ENCODE peak calls at places on chromosomes 16 and 17, in ten cellular contexts. P, K, T, J, Z, X, G, I, U and W are unnamed samples.
A peak's percentile ranks its signal among the peaks of the same experiment; 100 is the strongest.

GRCh38 chr17:19744922-19745757 is 3.0 kb downstream of the ALDH3A1 start:
- DNase-seq in T (peak; percentile 23), U (peak; percentile 96), I (peak; percentile 93), X (peak; percentile 79), J (peak; percentile 100), K (peak; percentile 95), P (peak; percentile 97), G (peak; percentile 61), Z (peak; percentile 55), W (peak; percentile 47)

GRCh38 chr17:5264930-5265329 is 17.2 kb upstream of the RABEP1 start:
- DNase-seq in P (no peak), T (no peak), Z (no peak), U (no peak), I (no peak), J (no peak), X (no peak), G (no peak), K (no peak), W (no peak)

GRCh38 chr16:61797296-61797695 is 238.9 kb downstream of the CDH8 start:
- DNase-seq in K (no peak), I (no peak), Z (no peak), P (no peak), T (peak; percentile 47), J (no peak), G (no peak), X (no peak), U (no peak), W (no peak)

GRCh38 chr16:55555436-55555835 is 11.0 kb upstream of the CAPNS2 start:
- DNase-seq in P (no peak), U (no peak), T (peak; percentile 32), G (no peak), J (no peak), K (no peak), Z (peak; percentile 35), X (no peak), I (no peak), W (no peak)

GRCh38 chr17:142876-143784 is 5.8 kb downstream of the SCGB1C2 start:
- DNase-seq in U (peak; percentile 45), J (no peak), P (peak; percentile 6), K (no peak), X (no peak), Z (no peak), T (no peak), G (no peak), I (no peak), W (no peak)

GRCh38 chr16:81296631-81297030 is 18.1 kb upstream of the GAN start:
- DNase-seq in X (no peak), Z (no peak), K (no peak), I (no peak), G (no peak), T (no peak), P (no peak), U (no peak), J (no peak), W (no peak)

GRCh38 chr17:64520359-64520758 is 13.6 kb downstream of the CEP95 start:
- DNase-seq in U (no peak), K (no peak), Z (no peak), G (no peak), X (no peak), J (no peak), T (no peak), I (no peak), P (no peak), W (no peak)

GRCh38 chr17:17840751-17841591 is 4.2 kb upstream of the SREBF1 start:
- DNase-seq in J (peak; percentile 67), I (peak; percentile 62), T (peak; percentile 40), P (no peak), U (no peak), G (no peak), K (peak; percentile 47), X (peak; percentile 31), Z (peak; percentile 54), W (peak; percentile 57)

GRCh38 chr17:58996968-58997367 is 109.7 kb downstream of the TRIM37 start:
- DNase-seq in U (no peak), K (no peak), G (no peak), P (no peak), T (no peak), Z (no peak), I (no peak), X (no peak), J (no peak), W (no peak)

GRCh38 chr17:42002792-42003301 is 14.4 kb downstream of the DNAJC7 start:
- DNase-seq in P (no peak), Z (peak; percentile 56), X (peak; percentile 39), T (peak; percentile 67), I (no peak), J (no peak), U (no peak), G (no peak), K (no peak), W (no peak)

GRCh38 chr16:2339521-2340484 is 725 bp downstream of the ABCA3 start:
- DNase-seq in I (peak; percentile 22), J (peak; percentile 82), P (peak; percentile 62), G (no peak), Z (no peak), X (peak; percentile 47), K (peak; percentile 75), U (peak; percentile 84), T (no peak), W (peak; percentile 49)

GRCh38 chr17:57350266-57350665 is 93.9 kb downstream of the MSI2 start:
- DNase-seq in T (no peak), K (no peak), U (no peak), G (no peak), X (no peak), I (no peak), J (peak; percentile 43), P (peak; percentile 38), Z (peak; percentile 70), W (no peak)

GRCh38 chr17:77315551-77316190 is 174.9 kb downstream of the SEC14L1 start:
- DNase-seq in T (no peak), U (peak; percentile 67), Z (no peak), P (no peak), X (peak; percentile 35), G (no peak), I (peak; percentile 47), K (no peak), J (peak; percentile 67), W (no peak)

GRCh38 chr17:63824362-63824761 is 2.9 kb upstream of the PSMC5 start:
- DNase-seq in X (no peak), G (no peak), K (no peak), P (no peak), J (no peak), T (no peak), I (no peak), U (peak; percentile 21), Z (no peak), W (no peak)

GRCh38 chr16:72013888-72014538 is 5.5 kb downstream of the DHODH start:
- DNase-seq in P (no peak), X (no peak), K (peak; percentile 23), J (peak; percentile 84), I (peak; percentile 90), G (no peak), Z (no peak), T (peak; percentile 3), U (no peak), W (no peak)

DNA sequence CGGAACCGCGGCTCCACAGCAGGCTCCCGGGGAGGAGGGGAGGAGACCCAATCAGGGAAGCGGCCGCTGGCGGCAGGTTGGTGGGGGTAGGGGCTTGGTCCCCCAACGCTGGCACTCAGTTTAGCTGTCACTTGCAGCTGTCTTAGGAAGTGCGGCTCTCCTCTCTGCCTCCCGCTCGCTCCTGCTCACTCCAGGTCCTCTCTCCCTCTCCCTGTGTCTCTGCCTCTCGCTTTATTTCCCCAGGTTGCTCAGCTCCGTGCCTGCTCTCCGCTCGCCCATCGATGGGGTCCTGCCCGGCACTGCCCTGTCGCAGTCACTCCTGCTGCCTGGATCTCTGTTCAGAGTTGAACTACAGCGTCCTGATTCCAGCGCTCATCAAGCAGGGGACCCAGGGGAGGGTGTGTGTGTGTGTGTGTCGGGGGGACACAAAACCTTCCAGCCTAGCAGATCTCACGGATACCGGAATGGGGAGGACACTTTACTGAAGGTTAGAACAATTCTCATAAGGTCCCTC is 145.6 kb downstream of the ENGASE start:
- DNase-seq in U (no peak), G (no peak), X (no peak), T (no peak), P (no peak), I (peak; percentile 34), Z (no peak), J (peak; percentile 80), K (peak; percentile 48), W (no peak)
- H3K27ac ChIP-seq in U (no peak overlapping the region), G (no peak overlapping the region), X (no peak overlapping the region), T (no peak overlapping the region), P (no peak overlapping the region), I (no peak overlapping the region), Z (no peak overlapping the region), J (no peak overlapping the region), K (no peak overlapping the region), W (no peak overlapping the region)

DNA sequence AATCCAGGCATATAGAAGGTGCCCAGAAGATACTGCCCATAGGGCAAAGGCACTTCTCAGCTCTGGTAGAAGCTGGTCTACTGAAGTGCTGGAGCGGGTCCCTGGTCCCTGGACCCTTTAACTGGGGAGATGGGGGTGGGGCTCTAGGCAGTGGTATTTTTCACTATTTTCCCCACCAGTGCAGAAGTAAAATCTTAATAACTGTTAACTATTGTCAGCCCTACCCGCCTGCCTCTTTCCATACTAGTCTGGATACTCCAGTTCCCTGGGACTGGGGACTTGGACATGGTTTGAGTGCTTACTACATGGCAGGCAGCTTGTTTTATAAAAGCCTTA is 24.6 kb downstream of the IGF2BP1 start:
- DNase-seq in J (no peak), P (no peak), K (no peak), T (no peak), I (no peak), X (no peak), G (no peak), U (no peak), Z (no peak), W (no peak)
- H3K9ac ChIP-seq in J (peak overlapping the region; percentile 59), P (no peak overlapping the region), K (no peak overlapping the region), T (peak overlapping the region; percentile 16), I (peak overlapping the region; percentile 58), X (no peak overlapping the region), G (no peak overlapping the region), U (no peak overlapping the region), Z (no peak overlapping the region), W (no peak overlapping the region)

GRCh38 chr16:49003992-49004391 is 277.6 kb downstream of the CBLN1 start:
- DNase-seq in X (no peak), G (no peak), J (no peak), T (no peak), Z (no peak), U (no peak), I (no peak), K (no peak), P (no peak), W (no peak)
- H3K27ac ChIP-seq in X (no peak overlapping the region), G (no peak overlapping the region), J (no peak overlapping the region), T (no peak overlapping the region), Z (no peak overlapping the region), U (no peak overlapping the region), I (no peak overlapping the region), K (no peak overlapping the region), P (no peak overlapping the region), W (no peak overlapping the region)

DNA sequence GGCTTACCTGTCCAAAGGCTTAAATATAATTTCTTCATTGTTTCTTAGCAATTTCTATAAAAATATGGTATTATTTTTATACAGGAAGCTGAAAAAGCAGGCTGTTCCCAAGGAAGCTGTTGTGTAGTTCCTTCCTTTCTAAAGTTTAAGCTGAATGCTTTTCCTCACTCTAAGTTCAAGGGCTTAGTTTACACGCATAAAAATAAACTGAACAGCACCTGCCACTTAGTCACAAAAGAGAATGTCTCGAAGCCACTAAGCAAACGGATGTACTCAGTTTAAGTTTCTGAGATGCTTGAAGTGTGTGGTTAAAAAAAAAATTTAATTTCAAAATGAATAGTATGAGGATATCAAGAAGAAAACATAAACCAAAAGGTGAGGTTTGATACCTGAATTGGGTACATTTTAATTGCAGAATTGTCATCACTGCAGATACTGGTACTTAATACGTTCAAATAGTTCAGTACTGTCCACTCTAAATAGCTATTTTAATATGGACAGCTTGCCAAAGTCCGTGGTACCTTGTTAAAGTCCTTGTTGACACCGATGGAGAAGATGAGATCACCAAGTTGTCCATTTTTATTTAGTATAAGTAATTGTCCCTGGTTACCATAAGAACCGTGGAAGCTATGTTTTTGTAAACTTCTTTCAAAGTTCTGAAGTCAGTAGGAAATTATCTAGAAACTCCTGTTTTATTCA is 38.1 kb downstream of the MRTFB start:
- DNase-seq in K (no peak), G (no peak), P (no peak), J (no peak), T (no peak), U (no peak), X (no peak), I (no peak), Z (no peak), W (no peak)
- H3K9ac ChIP-seq in K (no peak overlapping the region), G (no peak overlapping the region), P (no peak overlapping the region), J (no peak overlapping the region), T (no peak overlapping the region), U (no peak overlapping the region), X (no peak overlapping the region), I (no peak overlapping the region), Z (no peak overlapping the region), W (no peak overlapping the region)